ENCODE peak calls at places on chromosomes 6 and 20, in seven cellular contexts. U is tibial artery; X is HFFc6; S is naive thymus-derived CD8-positive, alpha-beta T cell; E is NCI-H345; W is AG09309; O is mucosa of descending colon. T is an unnamed sample.

GRCh38 chr20:48739395-48740268 is 88.2 kb downstream of the PREX1 start:
- DNase-seq in U (no peak), X (no peak), S (no peak), E (no peak), W (no peak), O (no peak), T (no peak)

GRCh38 chr6:29016559-29017427 is 11.7 kb upstream of the ZNF311 start:
- DNase-seq in U (peak), X (peak), S (peak), E (peak), W (peak), O (peak), T (peak)

GRCh38 chr6:22467645-22468044 is 101.7 kb upstream of the HDGFL1 start:
- DNase-seq in U (no peak), X (no peak), S (no peak), E (no peak), W (no peak), O (no peak), T (no peak)

GRCh38 chr20:55253765-55254164 is 751.6 kb downstream of the CBLN4 start:
- DNase-seq in U (no peak), X (no peak), S (no peak), E (no peak), W (no peak), O (no peak), T (no peak)

GRCh38 chr6:31642798-31643570 is 9.5 kb downstream of the BAG6 start:
- DNase-seq in U (no peak), X (no peak), S (no peak), E (no peak), W (no peak), O (no peak), T (no peak)

GRCh38 chr20:57250607-57251343 is 15.7 kb downstream of the BMP7 start:
- DNase-seq in U (no peak), X (no peak), S (peak), E (no peak), W (no peak), O (no peak), T (no peak)

GRCh38 chr6:134961366-134961765 is 11.5 kb upstream of the ALDH8A1 start:
- DNase-seq in U (no peak), X (no peak), S (no peak), E (no peak), W (no peak), O (no peak), T (no peak)

GRCh38 chr6:44776344-44776743 is 388.8 kb downstream of the CDC5L start:
- DNase-seq in U (no peak), X (no peak), S (no peak), E (no peak), W (no peak), O (no peak), T (no peak)

GRCh38 chr6:125203395-125203794 is 49.8 kb downstream of the TPD52L1 start:
- DNase-seq in U (no peak), X (peak), S (no peak), E (no peak), W (no peak), O (no peak), T (no peak)

GRCh38 chr20:41005361-41005729 is 23.3 kb upstream of the TOP1 start:
- DNase-seq in U (peak), X (peak), S (no peak), E (peak), W (peak), O (peak), T (peak)

GRCh38 chr6:125346926-125347563 is 45.3 kb upstream of the HDDC2 start:
- DNase-seq in U (no peak), X (no peak), S (no peak), E (no peak), W (no peak), O (no peak), T (no peak)

GRCh38 chr6:33213166-33213988 is 5.1 kb downstream of the RING1 start:
- DNase-seq in U (peak), X (no peak), S (no peak), E (no peak), W (no peak), O (peak), T (no peak)

GRCh38 chr20:38221041-38221589 is 39.4 kb downstream of the KIAA1755 start:
- DNase-seq in U (peak), X (peak), S (peak), E (peak), W (no peak), O (peak), T (no peak)

GRCh38 chr20:1005452-1006027 is 3.4 kb upstream of the RSPO4 start:
- DNase-seq in U (no peak), X (peak), S (no peak), E (peak), W (no peak), O (no peak), T (peak)

GRCh38 chr6:120077489-120077888 is 727.9 kb upstream of the MAN1A1 start:
- DNase-seq in U (no peak), X (no peak), S (no peak), E (no peak), W (no peak), O (no peak), T (peak)

GRCh38 chr20:25116746-25117457 is 35.0 kb upstream of the VSX1 start:
- DNase-seq in U (no peak), X (no peak), S (no peak), E (no peak), W (no peak), O (no peak), T (no peak)

GRCh38 chr20:57347393-57347792 is 3.7 kb upstream of the RAE1 start:
- DNase-seq in U (no peak), X (no peak), S (no peak), E (no peak), W (no peak), O (no peak), T (no peak)

GRCh38 chr20:39117486-39117885 is 155.3 kb downstream of the DHX35 start:
- DNase-seq in U (no peak), X (peak), S (no peak), E (peak), W (no peak), O (no peak), T (peak)

GRCh38 chr6:110039996-110040383 is 61.9 kb downstream of the GPR6 start:
- DNase-seq in U (no peak), X (peak), S (peak), E (peak), W (no peak), O (no peak), T (no peak)

GRCh38 chr6:680666-681374 is 12.1 kb downstream of the EXOC2 start:
- DNase-seq in U (no peak), X (no peak), S (no peak), E (no peak), W (no peak), O (no peak), T (no peak)

GRCh38 chr6:105326216-105326615 is 76.7 kb downstream of the PREP start:
- DNase-seq in U (no peak), X (peak), S (no peak), E (no peak), W (no peak), O (no peak), T (peak)

GRCh38 chr6:43367245-43367984 is 2.0 kb downstream of the ZNF318 start:
- DNase-seq in U (no peak), X (no peak), S (no peak), E (no peak), W (no peak), O (no peak), T (no peak)

GRCh38 chr6:129866256-129866655 is 5.1 kb upstream of the TMEM244 start:
- DNase-seq in U (no peak), X (no peak), S (no peak), E (no peak), W (no peak), O (no peak), T (no peak)

GRCh38 chr6:33672808-33673207 is 38.7 kb downstream of the UQCC2 start:
- DNase-seq in U (peak), X (peak), S (no peak), E (no peak), W (peak), O (peak), T (no peak)

GRCh38 chr6:42028234-42029061 is 21.9 kb upstream of the TAF8 start:
- DNase-seq in U (peak), X (no peak), S (no peak), E (no peak), W (no peak), O (no peak), T (no peak)

GRCh38 chr6:7254980-7255825 is 57.8 kb downstream of the SSR1 start:
- DNase-seq in U (no peak), X (no peak), S (no peak), E (no peak), W (no peak), O (no peak), T (no peak)